ENCODE peak calls at places on chromosomes 7 and 10, in five cellular contexts. N, T, P, V and G are unnamed samples.

GRCh38 chr10:44392420-44392819 is 7.5 kb upstream of the CXCL12 start:
- DNase-seq in T (no peak), N (no peak), V (no peak), P (no peak), G (no peak)

GRCh38 chr10:71036586-71036985 is 148.2 kb upstream of the PCBD1 start:
- DNase-seq in T (no peak), N (no peak), V (no peak), P (no peak), G (no peak)

GRCh38 chr7:16989883-16990413 is 108.2 kb upstream of the AGR3 start:
- DNase-seq in N (peak; percentile 75), P (peak; percentile 61), V (peak; percentile 65), T (no peak), G (peak; percentile 76)

GRCh38 chr10:33129987-33130386 is 172.0 kb upstream of the ITGB1 start:
- DNase-seq in P (peak; percentile 86), T (no peak), N (no peak), V (no peak), G (no peak)

GRCh38 chr7:98553666-98554065 is 63.4 kb upstream of the NPTX2 start:
- DNase-seq in T (no peak), V (no peak), N (no peak), P (no peak), G (peak; percentile 29)

GRCh38 chr7:2817456-2817855 is 26.7 kb downstream of the GNA12 start:
- DNase-seq in N (no peak), V (no peak), T (no peak), P (no peak), G (no peak)

GRCh38 chr7:141884544-141885227 is 31.5 kb upstream of the OR9A4 start:
- DNase-seq in V (no peak), N (no peak), P (no peak), T (no peak), G (no peak)

GRCh38 chr7:73570521-73570920 is 7.9 kb downstream of the TBL2 start:
- DNase-seq in V (no peak), T (no peak), N (no peak), P (no peak), G (no peak)

GRCh38 chr10:13585943-13586342 is 822 bp upstream of the PRPF18 start:
- DNase-seq in V (no peak), N (no peak), P (no peak), T (no peak), G (no peak)

GRCh38 chr7:156334636-156335035 is 305.9 kb upstream of the RNF32 start:
- DNase-seq in N (no peak), V (no peak), T (no peak), P (no peak), G (no peak)

GRCh38 chr10:91238191-91238590 is 17.7 kb downstream of the PCGF5 start:
- DNase-seq in V (no peak), P (no peak), T (no peak), N (no peak), G (no peak)